ENCODE peak calls at places on chromosomes 12 and 14, in nine cellular contexts. One of them, this sample, is unnamed.

GRCh38 chr12:113194971-113195391 is 9.5 kb downstream of the RITA1 start:
- DNase-seq in GM23248: peak; percentile 75
- DNase-seq in GM23338: no peak
- DNase-seq in fibroblast of lung: peak; percentile 85
- DNase-seq in mammary epithelial cell: no peak
- DNase-seq in neuronal stem cell: no peak
- DNase-seq in neural progenitor cell: peak; percentile 39
- DNase-seq in hepatocyte: no peak
- DNase-seq in IMR-90: peak; percentile 73
- DNase-seq in this sample: no peak

GRCh38 chr12:42447371-42447786 is 121.4 kb downstream of the PPHLN1 start:
- DNase-seq in GM23338: no peak
- DNase-seq in fibroblast of lung: peak; percentile 64
- DNase-seq in hepatocyte: no peak
- DNase-seq in neuronal stem cell: no peak
- DNase-seq in GM23248: no peak
- DNase-seq in neural progenitor cell: peak; percentile 24
- DNase-seq in IMR-90: no peak
- DNase-seq in mammary epithelial cell: no peak
- DNase-seq in this sample: no peak

GRCh38 chr12:132294121-132295034 is 35.0 kb downstream of the GALNT9 start:
- DNase-seq in hepatocyte: no peak
- DNase-seq in GM23338: no peak
- DNase-seq in IMR-90: no peak
- DNase-seq in neural progenitor cell: no peak
- DNase-seq in fibroblast of lung: no peak
- DNase-seq in GM23248: no peak
- DNase-seq in mammary epithelial cell: no peak
- DNase-seq in neuronal stem cell: no peak
- DNase-seq in this sample: no peak

GRCh38 chr14:78982551-78982950 is 812.4 kb downstream of the NRXN3 start:
- DNase-seq in mammary epithelial cell: no peak
- DNase-seq in GM23248: no peak
- DNase-seq in GM23338: no peak
- DNase-seq in IMR-90: peak; percentile 47
- DNase-seq in neural progenitor cell: no peak
- DNase-seq in hepatocyte: no peak
- DNase-seq in fibroblast of lung: peak; percentile 68
- DNase-seq in neuronal stem cell: no peak
- DNase-seq in this sample: no peak

GRCh38 chr12:32661706-32662105 is 17.4 kb upstream of the DNM1L start:
- DNase-seq in GM23338: no peak
- DNase-seq in neural progenitor cell: no peak
- DNase-seq in neuronal stem cell: no peak
- DNase-seq in mammary epithelial cell: no peak
- DNase-seq in fibroblast of lung: no peak
- DNase-seq in GM23248: no peak
- DNase-seq in hepatocyte: no peak
- DNase-seq in IMR-90: no peak
- DNase-seq in this sample: no peak

GRCh38 chr12:66688836-66689439 is 10.1 kb upstream of the GRIP1 start:
- DNase-seq in IMR-90: peak; percentile 1
- DNase-seq in neural progenitor cell: peak; percentile 84
- DNase-seq in neuronal stem cell: peak; percentile 52
- DNase-seq in hepatocyte: peak; percentile 74
- DNase-seq in fibroblast of lung: peak; percentile 25
- DNase-seq in mammary epithelial cell: peak; percentile 44
- DNase-seq in GM23338: peak; percentile 91
- DNase-seq in GM23248: peak; percentile 31
- DNase-seq in this sample: peak; percentile 65

GRCh38 chr12:132464820-132465219 is 25.1 kb upstream of the FBRSL1 start:
- DNase-seq in hepatocyte: no peak
- DNase-seq in mammary epithelial cell: no peak
- DNase-seq in IMR-90: no peak
- DNase-seq in neural progenitor cell: no peak
- DNase-seq in GM23338: no peak
- DNase-seq in GM23248: no peak
- DNase-seq in fibroblast of lung: no peak
- DNase-seq in neuronal stem cell: no peak
- DNase-seq in this sample: no peak

GRCh38 chr14:105500726-105501101 is 9.7 kb downstream of the TEDC1 start:
- DNase-seq in neural progenitor cell: no peak
- DNase-seq in GM23338: no peak
- DNase-seq in hepatocyte: no peak
- DNase-seq in mammary epithelial cell: no peak
- DNase-seq in GM23248: no peak
- DNase-seq in IMR-90: no peak
- DNase-seq in fibroblast of lung: no peak
- DNase-seq in neuronal stem cell: no peak
- DNase-seq in this sample: no peak

GRCh38 chr14:51419685-51420084 is 179.6 kb downstream of the TMX1 start:
- DNase-seq in GM23338: no peak
- DNase-seq in fibroblast of lung: no peak
- DNase-seq in hepatocyte: no peak
- DNase-seq in neuronal stem cell: no peak
- DNase-seq in IMR-90: no peak
- DNase-seq in mammary epithelial cell: no peak
- DNase-seq in neural progenitor cell: no peak
- DNase-seq in GM23248: no peak
- DNase-seq in this sample: no peak

GRCh38 chr12:108526482-108527234 is 11.6 kb downstream of the FICD start:
- DNase-seq in neural progenitor cell: peak; percentile 91
- DNase-seq in IMR-90: peak; percentile 37
- DNase-seq in neuronal stem cell: peak; percentile 92
- DNase-seq in fibroblast of lung: peak; percentile 51
- DNase-seq in GM23338: no peak
- DNase-seq in hepatocyte: no peak
- DNase-seq in mammary epithelial cell: no peak
- DNase-seq in GM23248: peak; percentile 61
- DNase-seq in this sample: no peak

GRCh38 chr12:115923851-115924250 is 353.6 kb downstream of the MED13L start:
- DNase-seq in IMR-90: no peak
- DNase-seq in neural progenitor cell: no peak
- DNase-seq in GM23338: no peak
- DNase-seq in hepatocyte: no peak
- DNase-seq in mammary epithelial cell: no peak
- DNase-seq in neuronal stem cell: no peak
- DNase-seq in GM23248: no peak
- DNase-seq in fibroblast of lung: no peak
- DNase-seq in this sample: no peak

GRCh38 chr12:50055831-50056628 is 1.4 kb upstream of the ASIC1 start:
- DNase-seq in neural progenitor cell: peak; percentile 82
- DNase-seq in neuronal stem cell: no peak
- DNase-seq in mammary epithelial cell: peak; percentile 52
- DNase-seq in IMR-90: peak; percentile 46
- DNase-seq in GM23338: peak; percentile 84
- DNase-seq in fibroblast of lung: no peak
- DNase-seq in GM23248: peak; percentile 69
- DNase-seq in hepatocyte: peak; percentile 76
- DNase-seq in this sample: peak; percentile 30

GRCh38 chr12:93591137-93591868 is 18.8 kb downstream of the SOCS2 start:
- DNase-seq in fibroblast of lung: peak; percentile 88
- DNase-seq in IMR-90: peak; percentile 87
- DNase-seq in GM23338: peak; percentile 75
- DNase-seq in hepatocyte: peak; percentile 78
- DNase-seq in mammary epithelial cell: peak; percentile 76
- DNase-seq in neuronal stem cell: no peak
- DNase-seq in GM23248: peak; percentile 98
- DNase-seq in neural progenitor cell: peak; percentile 36
- DNase-seq in this sample: no peak

GRCh38 chr12:76719171-76719631 is 44.7 kb upstream of the ZDHHC17 start:
- DNase-seq in GM23248: peak; percentile 69
- DNase-seq in IMR-90: peak; percentile 50
- DNase-seq in neuronal stem cell: no peak
- DNase-seq in neural progenitor cell: no peak
- DNase-seq in GM23338: peak; percentile 24
- DNase-seq in hepatocyte: no peak
- DNase-seq in fibroblast of lung: peak; percentile 56
- DNase-seq in mammary epithelial cell: peak; percentile 14
- DNase-seq in this sample: no peak

GRCh38 chr12:76714415-76714814 is 49.5 kb upstream of the ZDHHC17 start:
- DNase-seq in neuronal stem cell: no peak
- DNase-seq in mammary epithelial cell: no peak
- DNase-seq in hepatocyte: no peak
- DNase-seq in neural progenitor cell: no peak
- DNase-seq in fibroblast of lung: no peak
- DNase-seq in GM23248: no peak
- DNase-seq in GM23338: no peak
- DNase-seq in IMR-90: no peak
- DNase-seq in this sample: no peak

GRCh38 chr12:76714861-76715260 is 49.1 kb upstream of the ZDHHC17 start:
- DNase-seq in GM23248: no peak
- DNase-seq in GM23338: no peak
- DNase-seq in hepatocyte: no peak
- DNase-seq in neuronal stem cell: no peak
- DNase-seq in mammary epithelial cell: no peak
- DNase-seq in IMR-90: no peak
- DNase-seq in neural progenitor cell: no peak
- DNase-seq in fibroblast of lung: no peak
- DNase-seq in this sample: no peak

GRCh38 chr12:76720068-76720467 is 43.8 kb upstream of the ZDHHC17 start:
- DNase-seq in IMR-90: peak; percentile 73
- DNase-seq in hepatocyte: no peak
- DNase-seq in fibroblast of lung: peak; percentile 92
- DNase-seq in GM23338: no peak
- DNase-seq in neural progenitor cell: no peak
- DNase-seq in mammary epithelial cell: peak; percentile 65
- DNase-seq in GM23248: peak; percentile 68
- DNase-seq in neuronal stem cell: no peak
- DNase-seq in this sample: no peak

GRCh38 chr12:76719642-76720041 is 44.3 kb upstream of the ZDHHC17 start:
- DNase-seq in mammary epithelial cell: no peak
- DNase-seq in neuronal stem cell: no peak
- DNase-seq in GM23248: no peak
- DNase-seq in fibroblast of lung: no peak
- DNase-seq in IMR-90: no peak
- DNase-seq in neural progenitor cell: no peak
- DNase-seq in GM23338: no peak
- DNase-seq in hepatocyte: no peak
- DNase-seq in this sample: no peak
- H2AFZ ChIP-seq in mammary epithelial cell: peak overlapping the region; percentile 22
- H2AFZ ChIP-seq in neuronal stem cell: no peak overlapping the region
- H2AFZ ChIP-seq in GM23248: no peak overlapping the region
- H2AFZ ChIP-seq in fibroblast of lung: no peak overlapping the region
- H2AFZ ChIP-seq in IMR-90: peak overlapping the region; percentile 39
- H2AFZ ChIP-seq in neural progenitor cell: peak overlapping the region; percentile 80
- H2AFZ ChIP-seq in GM23338: peak overlapping the region; percentile 93
- H2AFZ ChIP-seq in hepatocyte: no peak overlapping the region
- H2AFZ ChIP-seq in this sample: no peak overlapping the region

GRCh38 chr14:56570295-56570694 is 9.3 kb upstream of the TMEM260 start:
- DNase-seq in GM23338: peak; percentile 23
- DNase-seq in fibroblast of lung: no peak
- DNase-seq in IMR-90: no peak
- DNase-seq in mammary epithelial cell: no peak
- DNase-seq in neural progenitor cell: peak; percentile 42
- DNase-seq in hepatocyte: no peak
- DNase-seq in neuronal stem cell: no peak
- DNase-seq in GM23248: no peak
- DNase-seq in this sample: no peak

GRCh38 chr14:56569174-56569573 is 10.4 kb upstream of the TMEM260 start:
- DNase-seq in GM23338: no peak
- DNase-seq in neural progenitor cell: no peak
- DNase-seq in IMR-90: no peak
- DNase-seq in hepatocyte: no peak
- DNase-seq in mammary epithelial cell: no peak
- DNase-seq in neuronal stem cell: no peak
- DNase-seq in GM23248: no peak
- DNase-seq in fibroblast of lung: no peak
- DNase-seq in this sample: no peak
- H2AFZ ChIP-seq in GM23338: no peak overlapping the region
- H2AFZ ChIP-seq in neural progenitor cell: no peak overlapping the region
- H2AFZ ChIP-seq in IMR-90: no peak overlapping the region
- H2AFZ ChIP-seq in hepatocyte: no peak overlapping the region
- H2AFZ ChIP-seq in mammary epithelial cell: no peak overlapping the region
- H2AFZ ChIP-seq in neuronal stem cell: no peak overlapping the region
- H2AFZ ChIP-seq in GM23248: no peak overlapping the region
- H2AFZ ChIP-seq in fibroblast of lung: no peak overlapping the region
- H2AFZ ChIP-seq in this sample: no peak overlapping the region

GRCh38 chr12:46983393-46983793 is 96.0 kb upstream of the PCED1B start:
- DNase-seq in GM23338: no peak
- DNase-seq in neural progenitor cell: no peak
- DNase-seq in GM23248: no peak
- DNase-seq in IMR-90: no peak
- DNase-seq in mammary epithelial cell: peak; percentile 46
- DNase-seq in fibroblast of lung: no peak
- DNase-seq in hepatocyte: no peak
- DNase-seq in neuronal stem cell: no peak
- DNase-seq in this sample: no peak

GRCh38 chr12:46982629-46983392 is 96.6 kb upstream of the PCED1B start:
- DNase-seq in mammary epithelial cell: no peak
- DNase-seq in neural progenitor cell: no peak
- DNase-seq in neuronal stem cell: no peak
- DNase-seq in GM23248: no peak
- DNase-seq in hepatocyte: no peak
- DNase-seq in GM23338: no peak
- DNase-seq in IMR-90: no peak
- DNase-seq in fibroblast of lung: no peak
- DNase-seq in this sample: no peak

GRCh38 chr12:46981627-46982026 is 97.8 kb upstream of the PCED1B start:
- DNase-seq in IMR-90: peak; percentile 26
- DNase-seq in mammary epithelial cell: no peak
- DNase-seq in neuronal stem cell: no peak
- DNase-seq in fibroblast of lung: no peak
- DNase-seq in hepatocyte: no peak
- DNase-seq in GM23338: no peak
- DNase-seq in GM23248: peak; percentile 54
- DNase-seq in neural progenitor cell: no peak
- DNase-seq in this sample: no peak

GRCh38 chr12:46985816-46986215 is 93.6 kb upstream of the PCED1B start:
- DNase-seq in GM23248: no peak
- DNase-seq in GM23338: no peak
- DNase-seq in neuronal stem cell: no peak
- DNase-seq in fibroblast of lung: no peak
- DNase-seq in neural progenitor cell: no peak
- DNase-seq in hepatocyte: no peak
- DNase-seq in IMR-90: no peak
- DNase-seq in mammary epithelial cell: no peak
- DNase-seq in this sample: no peak

GRCh38 chr12:46983959-46984833 is 95.2 kb upstream of the PCED1B start:
- DNase-seq in GM23248: peak; percentile 82
- DNase-seq in neuronal stem cell: peak; percentile 27
- DNase-seq in neural progenitor cell: peak; percentile 77
- DNase-seq in hepatocyte: peak; percentile 71
- DNase-seq in IMR-90: peak; percentile 75
- DNase-seq in fibroblast of lung: peak; percentile 56
- DNase-seq in mammary epithelial cell: peak; percentile 60
- DNase-seq in GM23338: peak; percentile 80
- DNase-seq in this sample: peak; percentile 51
- H2AFZ ChIP-seq in GM23248: peak overlapping the region; percentile 45
- H2AFZ ChIP-seq in neuronal stem cell: no peak overlapping the region
- H2AFZ ChIP-seq in neural progenitor cell: peak overlapping the region; percentile 70
- H2AFZ ChIP-seq in hepatocyte: no peak overlapping the region
- H2AFZ ChIP-seq in IMR-90: peak overlapping the region; percentile 79
- H2AFZ ChIP-seq in fibroblast of lung: no peak overlapping the region
- H2AFZ ChIP-seq in mammary epithelial cell: peak overlapping the region; percentile 65
- H2AFZ ChIP-seq in GM23338: peak overlapping the region; percentile 90
- H2AFZ ChIP-seq in this sample: no peak overlapping the region

DNA sequence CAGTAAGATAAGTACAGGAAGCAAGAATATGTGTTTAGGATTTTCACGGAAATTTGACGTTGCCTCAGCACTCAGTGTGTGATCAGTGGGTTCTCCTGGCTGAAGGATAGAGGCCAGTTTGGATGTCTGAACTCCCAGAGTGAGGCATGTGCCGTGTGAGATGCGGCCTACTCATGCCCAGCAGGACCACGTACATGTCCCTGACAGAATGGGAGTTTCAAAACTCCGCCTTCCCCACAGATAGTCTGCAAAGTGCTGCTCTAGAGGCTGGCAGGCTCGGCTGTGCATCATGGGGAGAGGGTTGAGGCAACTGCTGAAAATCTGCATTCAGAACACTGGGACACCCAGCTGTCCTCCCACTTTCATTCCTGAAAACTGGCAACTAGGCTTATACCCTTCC is 58.3 kb downstream of the NINJ2 start:
- DNase-seq in neuronal stem cell: no peak
- DNase-seq in hepatocyte: no peak
- DNase-seq in GM23248: no peak
- DNase-seq in GM23338: no peak
- DNase-seq in IMR-90: no peak
- DNase-seq in mammary epithelial cell: no peak
- DNase-seq in neural progenitor cell: no peak
- DNase-seq in fibroblast of lung: no peak
- DNase-seq in this sample: no peak
- H2AFZ ChIP-seq in neuronal stem cell: no peak overlapping the region
- H2AFZ ChIP-seq in hepatocyte: no peak overlapping the region
- H2AFZ ChIP-seq in GM23248: no peak overlapping the region
- H2AFZ ChIP-seq in GM23338: peak overlapping the region; percentile 59
- H2AFZ ChIP-seq in IMR-90: no peak overlapping the region
- H2AFZ ChIP-seq in mammary epithelial cell: no peak overlapping the region
- H2AFZ ChIP-seq in neural progenitor cell: peak overlapping the region; percentile 26
- H2AFZ ChIP-seq in fibroblast of lung: no peak overlapping the region
- H2AFZ ChIP-seq in this sample: peak overlapping the region; percentile 22

This sample was measured in HepG2.